ENCODE peak calls at places on chromosome 3, in ten cellular contexts. One of them, this sample, is unnamed.
A peak's percentile ranks its signal among the peaks of the same experiment; 100 is the strongest.

GRCh38 chr3:73086071-73086494 is 24.6 kb downstream of the EBLN2 start:
- DNase-seq in mesothelial cell of epicardium: peak; percentile 72
- DNase-seq in NCI-H1694: peak; percentile 6
- DNase-seq in OCI-M1: peak; percentile 45
- DNase-seq in T-helper 1 cell: no peak
- DNase-seq in NCI-H748 treated with DMSO at 0.1 percent for 48 hours: peak; percentile 8
- DNase-seq in cardiac muscle cell: peak; percentile 58
- DNase-seq in stimulated activated CD4-positive, alpha-beta T cell treated with anti-CD3 and anti-CD28 coated beads, Interleukin-4, amount 100 ng/mL, for 1 hour: peak; percentile 43
- DNase-seq in cerebellum: peak; percentile 33
- DNase-seq in kidney tubule cell: peak; percentile 50
- DNase-seq in this sample: peak; percentile 53

GRCh38 chr3:102018544-102018943 is 169.2 kb downstream of the NFKBIZ start:
- DNase-seq in mesothelial cell of epicardium: no peak
- DNase-seq in NCI-H1694: no peak
- DNase-seq in OCI-M1: no peak
- DNase-seq in T-helper 1 cell: no peak
- DNase-seq in NCI-H748 treated with DMSO at 0.1 percent for 48 hours: no peak
- DNase-seq in cardiac muscle cell: no peak
- DNase-seq in stimulated activated CD4-positive, alpha-beta T cell treated with anti-CD3 and anti-CD28 coated beads, Interleukin-4, amount 100 ng/mL, for 1 hour: no peak
- DNase-seq in cerebellum: no peak
- DNase-seq in kidney tubule cell: no peak
- DNase-seq in this sample: no peak

GRCh38 chr3:104359546-104359945 is 1007.2 kb upstream of the ALCAM start:
- DNase-seq in mesothelial cell of epicardium: no peak
- DNase-seq in NCI-H1694: no peak
- DNase-seq in OCI-M1: no peak
- DNase-seq in T-helper 1 cell: no peak
- DNase-seq in NCI-H748 treated with DMSO at 0.1 percent for 48 hours: no peak
- DNase-seq in cardiac muscle cell: peak; percentile 21
- DNase-seq in stimulated activated CD4-positive, alpha-beta T cell treated with anti-CD3 and anti-CD28 coated beads, Interleukin-4, amount 100 ng/mL, for 1 hour: no peak
- DNase-seq in cerebellum: no peak
- DNase-seq in kidney tubule cell: peak; percentile 96
- DNase-seq in this sample: no peak

GRCh38 chr3:17195192-17195611 is 310.4 kb downstream of the PLCL2 start:
- DNase-seq in mesothelial cell of epicardium: no peak
- DNase-seq in NCI-H1694: peak; percentile 96
- DNase-seq in OCI-M1: peak; percentile 43
- DNase-seq in T-helper 1 cell: no peak
- DNase-seq in NCI-H748 treated with DMSO at 0.1 percent for 48 hours: no peak
- DNase-seq in cardiac muscle cell: no peak
- DNase-seq in stimulated activated CD4-positive, alpha-beta T cell treated with anti-CD3 and anti-CD28 coated beads, Interleukin-4, amount 100 ng/mL, for 1 hour: no peak
- DNase-seq in cerebellum: peak; percentile 35
- DNase-seq in kidney tubule cell: no peak
- DNase-seq in this sample: peak; percentile 12

GRCh38 chr3:169133178-169134161 is 530.0 kb downstream of the MECOM start:
- DNase-seq in mesothelial cell of epicardium: no peak
- DNase-seq in NCI-H1694: no peak
- DNase-seq in OCI-M1: peak; percentile 23
- DNase-seq in T-helper 1 cell: no peak
- DNase-seq in NCI-H748 treated with DMSO at 0.1 percent for 48 hours: no peak
- DNase-seq in cardiac muscle cell: no peak
- DNase-seq in stimulated activated CD4-positive, alpha-beta T cell treated with anti-CD3 and anti-CD28 coated beads, Interleukin-4, amount 100 ng/mL, for 1 hour: no peak
- DNase-seq in cerebellum: no peak
- DNase-seq in kidney tubule cell: peak; percentile 31
- DNase-seq in this sample: peak; percentile 7

GRCh38 chr3:139199421-139200010 is 144.3 kb upstream of the MRPS22 start:
- DNase-seq in mesothelial cell of epicardium: no peak
- DNase-seq in NCI-H1694: no peak
- DNase-seq in OCI-M1: no peak
- DNase-seq in T-helper 1 cell: no peak
- DNase-seq in NCI-H748 treated with DMSO at 0.1 percent for 48 hours: no peak
- DNase-seq in cardiac muscle cell: no peak
- DNase-seq in stimulated activated CD4-positive, alpha-beta T cell treated with anti-CD3 and anti-CD28 coated beads, Interleukin-4, amount 100 ng/mL, for 1 hour: no peak
- DNase-seq in cerebellum: no peak
- DNase-seq in kidney tubule cell: no peak
- DNase-seq in this sample: peak; percentile 89

GRCh38 chr3:143135150-143135549 is 15.6 kb downstream of the CHST2 start:
- DNase-seq in mesothelial cell of epicardium: no peak
- DNase-seq in NCI-H1694: no peak
- DNase-seq in OCI-M1: peak; percentile 20
- DNase-seq in T-helper 1 cell: no peak
- DNase-seq in NCI-H748 treated with DMSO at 0.1 percent for 48 hours: no peak
- DNase-seq in cardiac muscle cell: no peak
- DNase-seq in stimulated activated CD4-positive, alpha-beta T cell treated with anti-CD3 and anti-CD28 coated beads, Interleukin-4, amount 100 ng/mL, for 1 hour: no peak
- DNase-seq in cerebellum: no peak
- DNase-seq in kidney tubule cell: peak; percentile 77
- DNase-seq in this sample: peak; percentile 91

GRCh38 chr3:123281406-123281805 is 79.7 kb downstream of the SEC22A start:
- DNase-seq in mesothelial cell of epicardium: no peak
- DNase-seq in NCI-H1694: no peak
- DNase-seq in OCI-M1: no peak
- DNase-seq in T-helper 1 cell: no peak
- DNase-seq in NCI-H748 treated with DMSO at 0.1 percent for 48 hours: no peak
- DNase-seq in cardiac muscle cell: no peak
- DNase-seq in stimulated activated CD4-positive, alpha-beta T cell treated with anti-CD3 and anti-CD28 coated beads, Interleukin-4, amount 100 ng/mL, for 1 hour: no peak
- DNase-seq in cerebellum: no peak
- DNase-seq in kidney tubule cell: no peak
- DNase-seq in this sample: no peak

GRCh38 chr3:53588122-53588521 is 93.7 kb downstream of the CACNA1D start:
- DNase-seq in mesothelial cell of epicardium: no peak
- DNase-seq in NCI-H1694: no peak
- DNase-seq in OCI-M1: no peak
- DNase-seq in T-helper 1 cell: no peak
- DNase-seq in NCI-H748 treated with DMSO at 0.1 percent for 48 hours: no peak
- DNase-seq in cardiac muscle cell: no peak
- DNase-seq in stimulated activated CD4-positive, alpha-beta T cell treated with anti-CD3 and anti-CD28 coated beads, Interleukin-4, amount 100 ng/mL, for 1 hour: no peak
- DNase-seq in cerebellum: no peak
- DNase-seq in kidney tubule cell: peak; percentile 57
- DNase-seq in this sample: no peak

GRCh38 chr3:30268288-30268687 is 338.1 kb upstream of the TGFBR2 start:
- DNase-seq in mesothelial cell of epicardium: no peak
- DNase-seq in NCI-H1694: no peak
- DNase-seq in OCI-M1: no peak
- DNase-seq in T-helper 1 cell: no peak
- DNase-seq in NCI-H748 treated with DMSO at 0.1 percent for 48 hours: no peak
- DNase-seq in cardiac muscle cell: no peak
- DNase-seq in stimulated activated CD4-positive, alpha-beta T cell treated with anti-CD3 and anti-CD28 coated beads, Interleukin-4, amount 100 ng/mL, for 1 hour: no peak
- DNase-seq in cerebellum: no peak
- DNase-seq in kidney tubule cell: no peak
- DNase-seq in this sample: no peak

GRCh38 chr3:187186801-187187421 is 10.4 kb upstream of the RTP1 start:
- DNase-seq in mesothelial cell of epicardium: no peak
- DNase-seq in NCI-H1694: no peak
- DNase-seq in OCI-M1: peak; percentile 31
- DNase-seq in T-helper 1 cell: no peak
- DNase-seq in NCI-H748 treated with DMSO at 0.1 percent for 48 hours: no peak
- DNase-seq in cardiac muscle cell: peak; percentile 67
- DNase-seq in stimulated activated CD4-positive, alpha-beta T cell treated with anti-CD3 and anti-CD28 coated beads, Interleukin-4, amount 100 ng/mL, for 1 hour: no peak
- DNase-seq in cerebellum: no peak
- DNase-seq in kidney tubule cell: peak; percentile 73
- DNase-seq in this sample: no peak

GRCh38 chr3:74469713-74470112 is 144.7 kb downstream of the CNTN3 start:
- DNase-seq in mesothelial cell of epicardium: no peak
- DNase-seq in NCI-H1694: no peak
- DNase-seq in OCI-M1: no peak
- DNase-seq in T-helper 1 cell: no peak
- DNase-seq in NCI-H748 treated with DMSO at 0.1 percent for 48 hours: no peak
- DNase-seq in cardiac muscle cell: no peak
- DNase-seq in stimulated activated CD4-positive, alpha-beta T cell treated with anti-CD3 and anti-CD28 coated beads, Interleukin-4, amount 100 ng/mL, for 1 hour: no peak
- DNase-seq in cerebellum: no peak
- DNase-seq in kidney tubule cell: no peak
- DNase-seq in this sample: no peak